ENCODE peak calls at places on chromosome 2, in six cellular contexts. X is neural progenitor cell, C is lower lobe of right lung, P is keratinocyte, S is adipocyte, F is left ventricle myocardium inferior. U is an unnamed sample.

GRCh38 chr2:181741756-181742155 is 61.4 kb upstream of the NEUROD1 start:
- DNase-seq in C (no peak), S (peak; percentile 19), X (no peak), F (no peak), P (peak; percentile 19), U (no peak)

GRCh38 chr2:237858294-237859081 is 935 bp upstream of the RAMP1 start:
- DNase-seq in S (peak; percentile 90), C (no peak), F (peak; percentile 50), P (peak; percentile 13), X (peak; percentile 86), U (peak; percentile 87)

GRCh38 chr2:64799592-64800252 is 146.0 kb upstream of the SERTAD2 start:
- DNase-seq in C (no peak), S (no peak), X (no peak), P (no peak), F (no peak), U (no peak)

GRCh38 chr2:217407466-217407865 is 547.6 kb upstream of the TNP1 start:
- DNase-seq in P (no peak), S (no peak), F (no peak), X (no peak), C (no peak), U (no peak)

GRCh38 chr2:76444732-76445131 is 734.0 kb upstream of the GCFC2 start:
- DNase-seq in X (no peak), P (no peak), S (no peak), C (no peak), F (no peak), U (no peak)

GRCh38 chr2:79855264-79856006 is 342.6 kb downstream of the CTNNA2 start:
- DNase-seq in X (peak; percentile 53), S (no peak), C (no peak), P (no peak), F (no peak), U (peak; percentile 51)

GRCh38 chr2:64766841-64767669 is 113.3 kb upstream of the SERTAD2 start:
- DNase-seq in C (no peak), P (no peak), F (no peak), X (peak; percentile 18), S (peak; percentile 76), U (no peak)

GRCh38 chr2:18831916-18832510 is 242.6 kb upstream of the NT5C1B start:
- DNase-seq in F (no peak), S (no peak), X (no peak), C (no peak), P (no peak), U (no peak)

GRCh38 chr2:119649364-119649917 is 29.6 kb upstream of the TMEM177 start:
- DNase-seq in F (no peak), P (no peak), S (no peak), X (no peak), C (no peak), U (no peak)

GRCh38 chr2:101775092-101775491 is 77.6 kb downstream of the MAP4K4 start:
- DNase-seq in F (no peak), P (no peak), S (no peak), X (no peak), C (no peak), U (no peak)

GRCh38 chr2:44945676-44946427 is 4.3 kb downstream of the SIX3 start:
- DNase-seq in C (no peak), F (no peak), S (no peak), X (no peak), P (no peak), U (peak; percentile 67)

GRCh38 chr2:9803023-9803805 is 40.1 kb upstream of the TAF1B start:
- DNase-seq in S (no peak), F (no peak), C (no peak), X (peak; percentile 49), P (no peak), U (peak; percentile 42)

GRCh38 chr2:73685770-73686438 is 43.7 kb upstream of the NAT8 start:
- DNase-seq in F (no peak), C (no peak), P (no peak), X (no peak), S (no peak), U (no peak)

GRCh38 chr2:98140210-98140609 is 53.2 kb downstream of the VWA3B start:
- DNase-seq in S (no peak), X (no peak), P (no peak), C (no peak), F (peak; percentile 58), U (no peak)

GRCh38 chr2:169928463-169928864 is 101.2 kb downstream of the UBR3 start:
- DNase-seq in C (no peak), S (peak; percentile 86), X (peak; percentile 58), F (no peak), P (no peak), U (peak; percentile 7)

GRCh38 chr2:46361920-46362666 is 64.9 kb downstream of the EPAS1 start:
- DNase-seq in S (no peak), X (no peak), F (no peak), C (no peak), P (no peak), U (no peak)

GRCh38 chr2:198312621-198313483 is 508.5 kb downstream of the PLCL1 start:
- DNase-seq in X (peak; percentile 22), S (no peak), P (no peak), F (no peak), C (no peak), U (no peak)
- H3K27me3 ChIP-seq in X (no peaks in the 10 kb centered on the region), S (peaks cover 3% of the 10 kb centered on the region), P (no peaks in the 10 kb centered on the region), F (peaks cover 63% of the 10 kb centered on the region), C (no peaks in the 10 kb centered on the region), U (no peaks in the 10 kb centered on the region)

GRCh38 chr2:26846881-26847662 is 860 bp upstream of the DPYSL5 start:
- DNase-seq in C (no peak), F (no peak), S (no peak), X (peak; percentile 63), P (no peak), U (no peak)

GRCh38 chr2:26847663-26848335 is at the start of gene DPYSL5:
- DNase-seq in S (peak; percentile 7), P (no peak), X (peak; percentile 98), F (no peak), C (no peak), U (peak; percentile 98)

GRCh38 chr2:26849056-26850001 is 1.4 kb downstream of the DPYSL5 start:
- DNase-seq in C (no peak), S (no peak), X (peak; percentile 88), F (no peak), P (no peak), U (peak; percentile 90)

GRCh38 chr2:26850002-26850431 is 2.1 kb downstream of the DPYSL5 start:
- DNase-seq in F (no peak), S (no peak), C (no peak), P (no peak), X (peak; percentile 68), U (peak; percentile 66)

GRCh38 chr2:26848336-26849055 is 564 bp downstream of the DPYSL5 start:
- DNase-seq in C (no peak), S (peak; percentile 31), X (peak; percentile 81), F (no peak), P (no peak), U (peak; percentile 83)
- H3K27me3 ChIP-seq in C (peaks cover 84% of the 10 kb centered on the region), S (peaks cover 81% of the 10 kb centered on the region), X (peaks cover 46% of the 10 kb centered on the region), F (peaks cover 100% of the 10 kb centered on the region), P (peaks cover 73% of the 10 kb centered on the region), U (peaks cover 76% of the 10 kb centered on the region)

DNA sequence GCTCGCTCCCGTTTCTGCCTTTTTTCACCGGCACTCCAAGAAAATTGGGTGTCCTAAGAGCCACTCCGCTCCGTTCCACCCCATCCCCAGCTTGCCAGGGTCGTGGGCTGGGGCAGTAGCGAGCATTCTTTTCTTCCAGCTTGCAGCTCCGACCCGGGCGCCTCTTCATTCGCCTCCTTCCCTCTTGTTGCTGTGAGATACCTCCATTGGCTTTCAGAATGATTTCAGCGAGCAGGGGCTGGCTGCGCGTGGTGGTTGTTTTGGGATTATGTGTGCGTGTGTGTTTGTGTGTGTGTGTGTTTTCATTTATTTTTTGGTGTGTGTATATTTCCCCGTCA is 1.2 kb downstream of the HOXD3 start:
- DNase-seq in S (no peak), P (no peak), C (no peak), F (no peak), X (no peak), U (peak; percentile 75)
- H3K27me3 ChIP-seq in S (no peaks in the 10 kb centered on the region), P (peaks cover 95% of the 10 kb centered on the region), C (peaks cover 100% of the 10 kb centered on the region), F (peaks cover 100% of the 10 kb centered on the region), X (peaks cover 100% of the 10 kb centered on the region), U (peaks cover 100% of the 10 kb centered on the region)

GRCh38 chr2:191758420-191759199 is 80.7 kb downstream of the NABP1 start:
- DNase-seq in C (peak; percentile 60), X (peak; percentile 56), S (no peak), P (peak; percentile 9), F (no peak), U (peak; percentile 78)
- H3K27me3 ChIP-seq in C (no peaks in the 10 kb centered on the region), X (no peaks in the 10 kb centered on the region), S (no peaks in the 10 kb centered on the region), P (no peaks in the 10 kb centered on the region), F (no peaks in the 10 kb centered on the region), U (no peaks in the 10 kb centered on the region)

U was measured in H7.